ENCODE peak calls at places on chromosomes 6 and 20, in ten cellular contexts. F is sigmoid colon; S is A549; P is fibroblast of lung; O is cardiac muscle cell; W is CD8-positive, alpha-beta memory T cell; R is CD4-positive, alpha-beta memory T cell; M is upper lobe of left lung; G is left ventricle myocardium inferior; B is hepatocyte. A is an unnamed sample. For H3K4me1, the result is how much of the 10 kb centered on the place peaks cover.

GRCh38 chr6:90096818-90097217 is 199.8 kb downstream of the BACH2 start:
- DNase-seq in F (no peak), S (no peak), P (no peak), O (no peak), W (no peak), R (no peak), M (no peak), G (no peak), B (no peak), A (no peak)

GRCh38 chr6:154359679-154360078 is 3.1 kb upstream of the IPCEF1 start:
- DNase-seq in F (no peak), S (no peak), P (no peak), O (no peak), W (no peak), R (no peak), M (no peak), G (no peak), B (no peak), A (no peak)

GRCh38 chr6:35920793-35921732 is at the start of gene SRPK1:
- DNase-seq in F (peak), S (peak), P (peak), O (peak), W (peak), R (peak), M (peak), G (peak), B (peak), A (peak)

GRCh38 chr6:128438311-128438916 is 82.0 kb downstream of the PTPRK start:
- DNase-seq in F (no peak), S (no peak), P (peak), O (peak), W (no peak), R (no peak), M (no peak), G (peak), B (no peak), A (no peak)

GRCh38 chr20:3843490-3843889 is 3.1 kb upstream of the MAVS start:
- DNase-seq in F (no peak), S (peak), P (peak), O (peak), W (no peak), R (no peak), M (no peak), G (no peak), B (no peak), A (no peak)

GRCh38 chr6:57423468-57423867 is 106.0 kb downstream of the PRIM2 start:
- DNase-seq in F (no peak), S (no peak), P (peak), O (no peak), W (no peak), R (no peak), M (no peak), G (no peak), B (no peak), A (peak)

GRCh38 chr6:41757931-41758640 is 10.9 kb upstream of the PGC start:
- DNase-seq in F (no peak), S (no peak), P (peak), O (no peak), W (no peak), R (no peak), M (no peak), G (no peak), B (no peak), A (no peak)

GRCh38 chr6:45830441-45831139 is 185.1 kb downstream of the CLIC5 start:
- DNase-seq in F (no peak), S (no peak), P (peak), O (peak), W (peak), R (peak), M (no peak), G (no peak), B (no peak), A (no peak)

GRCh38 chr20:57000441-57000968 is 265.9 kb downstream of the BMP7 start:
- DNase-seq in F (no peak), S (no peak), P (no peak), O (no peak), W (no peak), R (no peak), M (no peak), G (no peak), B (no peak), A (no peak)

GRCh38 chr20:44549123-44549522 is 27.3 kb upstream of the SERINC3 start:
- DNase-seq in F (no peak), S (no peak), P (no peak), O (peak), W (no peak), R (no peak), M (no peak), G (no peak), B (no peak), A (no peak)

GRCh38 chr6:30954631-30955366 is 14.0 kb downstream of the MUCL3 start:
- DNase-seq in F (no peak), S (no peak), P (no peak), O (no peak), W (no peak), R (no peak), M (no peak), G (no peak), B (no peak), A (no peak)

GRCh38 chr20:11001767-11002540 is 328.2 kb upstream of the JAG1 start:
- DNase-seq in F (no peak), S (peak), P (peak), O (peak), W (no peak), R (no peak), M (no peak), G (no peak), B (peak), A (no peak)

GRCh38 chr6:155075938-155076337 is 80.8 kb downstream of the TIAM2 start:
- DNase-seq in F (no peak), S (no peak), P (no peak), O (no peak), W (no peak), R (no peak), M (no peak), G (no peak), B (no peak), A (no peak)

GRCh38 chr6:37569317-37569716 is 69.6 kb upstream of the CCDC167 start:
- DNase-seq in F (no peak), S (no peak), P (no peak), O (no peak), W (no peak), R (no peak), M (no peak), G (no peak), B (no peak), A (no peak)

GRCh38 chr20:50635676-50636600 is 55.4 kb downstream of the RIPOR3 start:
- DNase-seq in F (peak), S (peak), P (peak), O (peak), W (peak), R (peak), M (peak), G (peak), B (peak), A (peak)

GRCh38 chr20:62805711-62806382 is 1.2 kb downstream of the OGFR start:
- DNase-seq in F (no peak), S (no peak), P (no peak), O (no peak), W (no peak), R (no peak), M (peak), G (no peak), B (peak), A (no peak)

GRCh38 chr6:167209577-167209975 is 51.8 kb upstream of the GPR31 start:
- DNase-seq in F (no peak), S (no peak), P (no peak), O (no peak), W (no peak), R (no peak), M (no peak), G (no peak), B (no peak), A (no peak)

GRCh38 chr20:32497589-32498224 is 87.4 kb downstream of the NOL4L start:
- DNase-seq in F (peak), S (no peak), P (peak), O (no peak), W (no peak), R (no peak), M (no peak), G (no peak), B (no peak), A (no peak)

GRCh38 chr6:135161996-135162395 is 19.1 kb upstream of the MYB start:
- DNase-seq in F (no peak), S (no peak), P (no peak), O (no peak), W (no peak), R (no peak), M (no peak), G (no peak), B (no peak), A (no peak)

GRCh38 chr20:33415948-33416347 is 14.6 kb upstream of the CDK5RAP1 start:
- DNase-seq in F (no peak), S (peak), P (peak), O (peak), W (no peak), R (no peak), M (no peak), G (peak), B (no peak), A (peak)

GRCh38 chr6:157099912-157100593 is 223.3 kb downstream of the TMEM242 start:
- DNase-seq in F (no peak), S (no peak), P (peak), O (peak), W (peak), R (peak), M (no peak), G (no peak), B (no peak), A (no peak)

GRCh38 chr6:158819213-158819976 is at the start of gene EZR:
- DNase-seq in F (peak), S (peak), P (peak), O (peak), W (peak), R (peak), M (peak), G (peak), B (peak), A (peak)

GRCh38 chr6:19865178-19865577 is 28.0 kb downstream of the ID4 start:
- DNase-seq in F (no peak), S (no peak), P (no peak), O (no peak), W (no peak), R (no peak), M (no peak), G (no peak), B (no peak), A (no peak)

GRCh38 chr6:148502083-148502772 is 159.6 kb downstream of the SASH1 start:
- DNase-seq in F (peak), S (no peak), P (peak), O (peak), W (no peak), R (no peak), M (no peak), G (no peak), B (no peak), A (no peak)

GRCh38 chr6:117597755-117598154 is 4.6 kb downstream of the GOPC start:
- DNase-seq in F (no peak), S (no peak), P (no peak), O (no peak), W (no peak), R (no peak), M (no peak), G (no peak), B (no peak), A (no peak)

GRCh38 chr6:117601811-117602150 is 530 bp downstream of the GOPC start:
- DNase-seq in F (no peak), S (no peak), P (no peak), O (no peak), W (no peak), R (no peak), M (no peak), G (peak), B (no peak), A (no peak)

GRCh38 chr6:117602899-117603588 is 733 bp upstream of the GOPC start:
- DNase-seq in F (no peak), S (no peak), P (no peak), O (no peak), W (no peak), R (no peak), M (no peak), G (no peak), B (no peak), A (no peak)

GRCh38 chr6:117602151-117602898 is at the start of gene GOPC:
- DNase-seq in F (peak), S (peak), P (peak), O (peak), W (peak), R (peak), M (peak), G (peak), B (peak), A (peak)

GRCh38 chr6:117600008-117600743 is 2.1 kb downstream of the GOPC start:
- DNase-seq in F (no peak), S (peak), P (peak), O (peak), W (no peak), R (no peak), M (no peak), G (no peak), B (no peak), A (peak)
- H3K4me3 ChIP-seq in F (peak), S (peak), P (peak), O (peak), W (no peak), R (no peak), M (peak), G (peak), B (peak), A (peak)

GRCh38 chr6:46933751-46934150 is 12.0 kb upstream of the ADGRF5 start:
- DNase-seq in F (no peak), S (no peak), P (peak), O (no peak), W (no peak), R (no peak), M (no peak), G (no peak), B (no peak), A (no peak)
- H3K4me1 ChIP-seq in F (under half), S (under half), P (under half), O (under half), W (under half), R (under half), M (under half), G (under half), B (under half), A (under half)

GRCh38 chr20:19211252-19211651 is 1.2 kb upstream of the SLC24A3 start:
- DNase-seq in F (no peak), S (no peak), P (no peak), O (no peak), W (no peak), R (no peak), M (no peak), G (no peak), B (no peak), A (no peak)
- H3K4me3 ChIP-seq in F (peak), S (no peak), P (no peak), O (no peak), W (no peak), R (no peak), M (peak), G (peak), B (no peak), A (no peak)

DNA sequence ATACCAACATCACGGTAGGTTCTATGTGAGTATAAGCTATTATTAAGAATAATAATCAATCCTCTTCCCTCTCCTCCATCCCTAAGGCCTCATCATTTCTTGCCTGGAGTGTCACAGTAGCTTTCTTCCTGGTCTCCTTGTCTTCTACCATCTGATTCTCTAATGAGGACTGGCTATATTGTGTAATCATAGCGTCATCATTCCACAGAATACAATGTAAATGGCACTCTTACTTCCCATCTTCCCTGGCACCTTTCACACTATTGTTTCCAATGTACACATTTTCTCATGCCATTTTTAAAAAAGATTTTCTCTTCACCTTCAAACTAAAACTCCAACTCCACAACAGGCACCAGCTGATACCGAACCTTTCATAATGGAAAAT is 2.2 kb upstream of the BTN3A2 start:
- DNase-seq in F (no peak), S (no peak), P (no peak), O (no peak), W (no peak), R (no peak), M (no peak), G (no peak), B (no peak), A (no peak)
- H3K4me1 ChIP-seq in F (under half), S (under half), P (under half), O (under half), W (under half), R (half or more), M (under half), G (under half), B (under half), A (under half)

GRCh38 chr6:117930645-117931044 is 23.6 kb downstream of the SLC35F1 start:
- DNase-seq in F (no peak), S (no peak), P (no peak), O (no peak), W (no peak), R (no peak), M (no peak), G (no peak), B (no peak), A (no peak)

GRCh38 chr6:117929501-117929900 is 22.4 kb downstream of the SLC35F1 start:
- DNase-seq in F (no peak), S (no peak), P (no peak), O (no peak), W (no peak), R (no peak), M (no peak), G (no peak), B (no peak), A (no peak)

GRCh38 chr6:117933471-117933870 is 26.4 kb downstream of the SLC35F1 start:
- DNase-seq in F (no peak), S (no peak), P (no peak), O (no peak), W (no peak), R (no peak), M (no peak), G (no peak), B (no peak), A (peak)

GRCh38 chr6:117932001-117932400 is 24.9 kb downstream of the SLC35F1 start:
- DNase-seq in F (no peak), S (no peak), P (no peak), O (no peak), W (no peak), R (no peak), M (no peak), G (no peak), B (no peak), A (no peak)

DNA sequence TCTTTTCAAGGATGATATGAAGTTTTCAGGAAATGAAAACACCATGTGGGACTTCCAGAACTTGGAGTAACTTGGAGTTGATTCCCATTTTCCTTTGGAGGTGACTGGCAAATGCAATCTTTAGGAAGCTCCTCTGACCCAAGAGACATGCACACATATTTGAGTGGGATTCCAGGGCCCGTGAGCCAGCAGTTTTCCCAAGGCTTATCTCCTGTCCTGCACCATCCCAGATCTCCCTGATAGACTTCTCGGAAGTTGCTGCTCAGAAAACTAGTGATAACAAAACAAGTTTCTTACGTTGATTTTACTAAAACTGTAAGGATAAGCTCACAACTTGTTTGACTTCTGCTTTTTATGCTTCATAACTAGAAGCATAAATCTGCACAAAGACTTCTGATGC is 25.6 kb downstream of the SLC35F1 start:
- DNase-seq in F (no peak), S (no peak), P (no peak), O (no peak), W (no peak), R (no peak), M (no peak), G (no peak), B (no peak), A (no peak)
- H3K4me3 ChIP-seq in F (no peak), S (no peak), P (no peak), O (no peak), W (no peak), R (no peak), M (no peak), G (no peak), B (no peak), A (no peak)